ENCODE peak calls at places on chromosome 13, in five cellular contexts. Y, T, B, D and I are unnamed samples.

GRCh38 chr13:112716461-112716820 is 26.6 kb downstream of the ATP11A start:
- DNase-seq in Y (no peak), T (no peak), B (peak; percentile 59), D (no peak), I (no peak)

GRCh38 chr13:68439821-68440220 is 1209.7 kb upstream of the PCDH9 start:
- DNase-seq in Y (no peak), T (peak; percentile 3), B (no peak), D (no peak), I (peak; percentile 1)

GRCh38 chr13:23615677-23616076 is 45.5 kb downstream of the TNFRSF19 start:
- DNase-seq in Y (no peak), T (no peak), B (no peak), D (no peak), I (no peak)

GRCh38 chr13:33119022-33119735 is 103.0 kb downstream of the KL start:
- DNase-seq in Y (no peak), T (no peak), B (no peak), D (no peak), I (no peak)

GRCh38 chr13:44142911-44143665 is 230.5 kb upstream of the SERP2 start:
- DNase-seq in Y (peak; percentile 49), T (peak; percentile 66), B (no peak), D (no peak), I (peak; percentile 16)

GRCh38 chr13:76852991-76853390 is 33.2 kb downstream of the KCTD12 start:
- DNase-seq in Y (peak; percentile 59), T (no peak), B (no peak), D (no peak), I (no peak)

GRCh38 chr13:45879666-45880065 is 28.1 kb upstream of the SIAH3 start:
- DNase-seq in Y (no peak), T (peak; percentile 25), B (no peak), D (peak; percentile 53), I (no peak)

GRCh38 chr13:73138276-73138950 is 79.6 kb downstream of the KLF5 start:
- DNase-seq in Y (peak; percentile 76), T (peak; percentile 81), B (no peak), D (no peak), I (no peak)

GRCh38 chr13:34340534-34340933 is 522.6 kb downstream of the RFC3 start:
- DNase-seq in Y (no peak), T (peak; percentile 69), B (no peak), D (no peak), I (no peak)

GRCh38 chr13:73782781-73783180 is 351.4 kb downstream of the KLF12 start:
- DNase-seq in Y (peak; percentile 78), T (no peak), B (no peak), D (no peak), I (no peak)

GRCh38 chr13:33015791-33016323 is 366 bp upstream of the KL start:
- DNase-seq in Y (no peak), T (no peak), B (no peak), D (peak; percentile 51), I (no peak)

GRCh38 chr13:100674848-100675659 is 459 bp upstream of the TMTC4 start:
- DNase-seq in Y (peak; percentile 96), T (peak; percentile 96), B (peak; percentile 100), D (peak; percentile 99), I (peak; percentile 100)
- TF ChIP-seq POLR2A in Y (no peak), T (peak; percentile 67), B (peak; percentile 29), D (peak; percentile 27), I (peak; percentile 47)

DNA sequence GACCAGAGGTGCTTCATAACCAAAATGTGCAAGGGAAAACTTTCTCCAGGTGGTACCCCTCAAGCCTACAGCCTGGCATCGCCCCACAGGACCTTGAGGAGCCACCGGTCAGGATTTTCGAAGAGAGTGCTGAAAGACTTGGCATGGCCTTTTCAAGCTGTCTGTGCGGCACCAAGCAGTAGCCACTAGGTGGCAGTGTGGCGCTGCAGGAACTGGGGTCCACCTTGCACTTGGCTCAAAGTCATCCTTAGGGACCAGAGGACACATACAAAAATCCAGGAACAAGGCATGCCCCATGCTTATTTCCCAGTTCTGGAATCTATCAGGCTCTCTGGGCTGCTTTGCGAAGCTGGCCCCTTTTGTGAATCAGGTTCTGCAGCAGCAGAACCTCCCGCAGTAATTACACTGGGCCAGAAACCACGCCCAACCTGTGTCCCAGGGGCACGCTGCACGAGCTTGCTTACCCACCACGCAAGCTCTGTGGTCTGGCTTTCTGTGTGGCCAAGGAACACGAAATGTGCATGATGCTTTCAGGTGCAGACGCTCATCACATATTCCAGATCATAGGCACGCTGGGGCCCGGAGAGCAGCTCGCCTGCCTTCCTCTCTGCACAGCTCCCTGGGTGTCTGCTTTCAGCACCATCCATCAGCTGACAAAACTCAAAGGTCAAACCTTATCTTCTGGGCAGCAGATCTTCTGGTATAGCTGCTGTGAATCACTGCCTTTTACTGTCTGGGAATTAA is 87.2 kb downstream of the SLC7A1 start:
- DNase-seq in Y (peak; percentile 79), T (peak; percentile 69), B (peak; percentile 93), D (peak; percentile 87), I (peak; percentile 71)
- TF ChIP-seq POLR2A in Y (no peak), T (no peak), B (no peak), D (no peak), I (no peak)

GRCh38 chr13:75326173-75327131 is 155.5 kb downstream of the TBC1D4 start:
- DNase-seq in Y (peak; percentile 53), T (no peak), B (no peak), D (no peak), I (no peak)
- TF ChIP-seq POLR2A in Y (no peak), T (no peak), B (no peak), D (no peak), I (no peak)

GRCh38 chr13:26558074-26558805 is 757 bp downstream of the WASF3 start:
- DNase-seq in Y (peak; percentile 13), T (no peak), B (no peak), D (no peak), I (no peak)

GRCh38 chr13:26557051-26557392 is 461 bp upstream of the WASF3 start:
- DNase-seq in Y (no peak), T (no peak), B (no peak), D (no peak), I (no peak)

GRCh38 chr13:26558912-26559485 is 1.5 kb downstream of the WASF3 start:
- DNase-seq in Y (no peak), T (no peak), B (no peak), D (no peak), I (no peak)

GRCh38 chr13:26555413-26555812 is 2.1 kb upstream of the WASF3 start:
- DNase-seq in Y (no peak), T (no peak), B (no peak), D (no peak), I (no peak)

DNA sequence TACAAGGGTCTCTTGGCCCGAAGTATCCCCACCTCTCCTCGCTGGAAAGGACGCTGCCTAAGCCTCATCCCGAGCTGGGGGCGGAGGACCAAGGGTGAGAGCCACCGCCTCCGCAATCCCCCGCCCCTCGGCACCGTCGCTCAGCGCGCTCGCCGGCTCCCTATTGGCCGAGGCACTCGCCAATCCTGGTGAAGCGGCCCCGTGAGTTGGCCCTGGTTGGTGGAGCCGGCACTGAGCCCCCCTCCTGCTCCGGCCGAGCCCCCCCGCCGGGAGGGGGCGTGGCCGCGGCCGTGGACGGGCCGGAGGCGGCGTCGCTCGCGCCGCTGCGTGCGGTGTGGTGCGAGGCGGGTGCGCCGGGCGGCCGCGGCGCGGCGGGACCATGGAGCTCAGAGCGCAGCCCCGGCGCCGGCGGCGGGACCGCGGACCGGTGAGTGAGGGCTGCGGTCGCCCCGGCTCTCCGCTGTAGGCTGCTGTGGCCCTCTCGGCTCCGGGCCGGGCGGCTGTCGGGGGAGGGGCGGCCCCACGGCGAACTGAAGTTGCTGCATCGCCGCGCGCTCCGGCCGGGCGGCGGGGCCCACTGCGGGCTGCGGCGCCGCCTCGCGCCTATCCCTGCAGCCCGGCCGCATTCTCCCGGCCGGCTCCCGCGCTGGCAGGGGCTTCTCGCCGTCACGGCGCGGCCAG is at the start of gene WASF3:
- DNase-seq in Y (peak; percentile 90), T (peak; percentile 78), B (peak; percentile 97), D (peak; percentile 92), I (peak; percentile 86)
- TF ChIP-seq POLR2A in Y (peak; percentile 67), T (no peak), B (no peak), D (no peak), I (peak; percentile 74)

GRCh38 chr13:30457306-30457891 is 8.3 kb downstream of the HMGB1 start:
- DNase-seq in Y (no peak), T (no peak), B (no peak), D (no peak), I (no peak)
- TF ChIP-seq POLR2A in Y (no peak), T (no peak), B (no peak), D (no peak), I (no peak)

GRCh38 chr13:93477238-93477637 is 250.6 kb downstream of the GPC6 start:
- DNase-seq in Y (peak; percentile 27), T (no peak), B (no peak), D (no peak), I (no peak)

GRCh38 chr13:93472897-93473296 is 246.3 kb downstream of the GPC6 start:
- DNase-seq in Y (no peak), T (no peak), B (no peak), D (no peak), I (no peak)

GRCh38 chr13:93473441-93474270 is 247.0 kb downstream of the GPC6 start:
- DNase-seq in Y (peak; percentile 74), T (no peak), B (no peak), D (no peak), I (no peak)

GRCh38 chr13:93476175-93476574 is 249.6 kb downstream of the GPC6 start:
- DNase-seq in Y (peak; percentile 91), T (peak; percentile 17), B (no peak), D (no peak), I (no peak)

DNA sequence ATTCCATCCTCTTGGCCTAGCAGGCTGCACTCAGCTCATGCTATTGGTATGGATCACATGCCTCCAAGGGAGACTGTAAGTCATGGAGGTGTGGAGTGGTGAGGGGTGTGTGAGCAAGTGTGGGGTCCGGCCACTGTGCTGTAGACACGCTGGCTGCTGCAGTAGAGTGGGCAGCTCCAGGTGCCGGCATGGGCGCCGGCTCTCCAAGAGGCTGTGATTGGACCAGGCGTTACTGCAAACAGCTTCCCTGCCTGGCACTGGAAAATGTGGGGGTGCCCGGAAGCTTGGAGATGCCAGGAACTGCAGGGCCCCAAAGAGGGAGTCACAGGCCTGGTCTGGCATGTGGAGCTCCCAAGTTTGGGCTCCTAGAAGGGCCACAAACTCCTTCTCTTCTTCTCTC is 245.7 kb downstream of the GPC6 start:
- DNase-seq in Y (no peak), T (no peak), B (peak; percentile 63), D (no peak), I (no peak)
- TF ChIP-seq POLR2A in Y (no peak), T (no peak), B (no peak), D (no peak), I (no peak)